ENCODE peak calls at places on chromosomes 6 and 20, in nine cellular contexts. O is AG08395, W is COR-L47, A is lower lobe of right lung, H is CD14-positive monocyte, B is fibroblast of lung, E is NCI-H1105, R is cardiac fibroblast, N is endothelial cell. V is an unnamed sample.

GRCh38 chr6:6351626-6352025 is 31.2 kb upstream of the F13A1 start:
- DNase-seq in R (no peak), E (no peak), B (no peak), W (no peak), A (no peak), O (no peak), N (no peak), H (no peak), V (no peak)

GRCh38 chr6:14734416-14735340 is 511.2 kb upstream of the JARID2 start:
- DNase-seq in A (no peak), E (no peak), H (peak), N (no peak), R (peak), B (peak), O (peak), W (no peak), V (no peak)

GRCh38 chr20:33431797-33432381 is 11.7 kb downstream of the SNTA1 start:
- DNase-seq in E (no peak), H (no peak), O (no peak), N (no peak), B (no peak), A (no peak), R (no peak), W (no peak), V (no peak)

GRCh38 chr6:7776509-7776908 is 50.6 kb downstream of the BMP6 start:
- DNase-seq in B (no peak), O (no peak), A (no peak), R (no peak), W (no peak), H (no peak), E (no peak), N (no peak), V (no peak)

GRCh38 chr6:131038612-131039344 is 24.3 kb downstream of the EPB41L2 start:
- DNase-seq in H (no peak), W (no peak), O (peak), A (no peak), E (no peak), B (peak), N (no peak), R (peak), V (no peak)

GRCh38 chr6:52976149-52976548 is 18.9 kb downstream of the GSTA4 start:
- DNase-seq in N (no peak), E (no peak), A (no peak), B (no peak), O (no peak), H (no peak), W (no peak), R (no peak), V (no peak)

GRCh38 chr20:3927486-3928291 is 38.5 kb downstream of the PANK2 start:
- DNase-seq in H (peak), O (peak), W (peak), B (peak), N (no peak), R (peak), A (peak), E (peak), V (no peak)

GRCh38 chr6:42142118-42142835 is at the start of gene C6orf132:
- DNase-seq in E (peak), R (no peak), O (peak), B (peak), A (peak), H (no peak), W (no peak), N (peak), V (peak)

GRCh38 chr20:38325905-38326304 is 20.4 kb upstream of the LBP start:
- DNase-seq in B (no peak), O (no peak), H (no peak), W (no peak), R (no peak), E (no peak), N (no peak), A (no peak), V (no peak)

GRCh38 chr20:12130781-12131180 is 213.1 kb downstream of the BTBD3 start:
- DNase-seq in N (no peak), E (no peak), A (no peak), B (no peak), O (no peak), H (no peak), R (no peak), W (no peak), V (no peak)